ENCODE peak calls at places on chromosomes 7 and 10, in six cellular contexts. Z is activated naive CD8-positive, alpha-beta T cell treated with anti-CD3 and anti-CD28 coated beads, Interleukin-2, amount 50 U/mL, for 24 hours; J is NCI-H345; Q is H9; P is naive thymus-derived CD4-positive, alpha-beta T cell; M is stimulated activated naive CD4-positive, alpha-beta T cell. L is an unnamed sample.

GRCh38 chr7:4841007-4841784 is 20.6 kb downstream of the PAPOLB start:
- DNase-seq in Z (no peak), J (no peak), Q (no peak), P (no peak), M (no peak), L (no peak)

GRCh38 chr7:12861070-12861469 is 173.6 kb downstream of the ARL4A start:
- DNase-seq in Z (no peak), J (no peak), Q (no peak), P (no peak), M (no peak), L (no peak)

GRCh38 chr10:66244953-66245352 is 680.9 kb upstream of the LRRTM3 start:
- DNase-seq in Z (no peak), J (no peak), Q (no peak), P (no peak), M (no peak), L (no peak)

GRCh38 chr10:58334817-58335305 is at the start of gene UBE2D1:
- DNase-seq in Z (peak), J (peak), Q (peak), P (peak), M (peak), L (peak)

GRCh38 chr10:73398024-73398423 is 15.8 kb downstream of the ANXA7 start:
- DNase-seq in Z (no peak), J (no peak), Q (peak), P (no peak), M (no peak), L (no peak)

GRCh38 chr7:12674861-12675260 is 12.6 kb upstream of the ARL4A start:
- DNase-seq in Z (peak), J (no peak), Q (peak), P (peak), M (peak), L (peak)

GRCh38 chr7:148911626-148912025 is 27.5 kb upstream of the EZH2 start:
- DNase-seq in Z (peak), J (no peak), Q (no peak), P (no peak), M (no peak), L (no peak)

GRCh38 chr10:32982293-32982709 is 24.3 kb upstream of the ITGB1 start:
- DNase-seq in Z (no peak), J (no peak), Q (no peak), P (no peak), M (no peak), L (no peak)

GRCh38 chr10:298033-298432 is 162.8 kb downstream of the ZMYND11 start:
- DNase-seq in Z (no peak), J (no peak), Q (no peak), P (no peak), M (no peak), L (no peak)

GRCh38 chr10:28913850-28914249 is 236.5 kb downstream of the BAMBI start:
- DNase-seq in Z (no peak), J (no peak), Q (no peak), P (no peak), M (no peak), L (no peak)

GRCh38 chr7:103630318-103630717 is 184.3 kb upstream of the SLC26A5 start:
- DNase-seq in Z (no peak), J (no peak), Q (no peak), P (no peak), M (no peak), L (no peak)

GRCh38 chr7:53428045-53428444 is 392.6 kb downstream of the POM121L12 start:
- DNase-seq in Z (no peak), J (no peak), Q (no peak), P (no peak), M (no peak), L (no peak)

GRCh38 chr10:58157076-58157766 is 110.5 kb downstream of the IPMK start:
- DNase-seq in Z (no peak), J (no peak), Q (no peak), P (no peak), M (no peak), L (no peak)

GRCh38 chr7:148715027-148715426 is 16.3 kb downstream of the CUL1 start:
- DNase-seq in Z (no peak), J (no peak), Q (no peak), P (no peak), M (no peak), L (no peak)

GRCh38 chr7:74498354-74498753 is 44.6 kb downstream of the GTF2IRD1 start:
- DNase-seq in Z (no peak), J (no peak), Q (no peak), P (no peak), M (no peak), L (no peak)

GRCh38 chr10:124565565-124566221 is 104.1 kb downstream of the LHPP start:
- DNase-seq in Z (peak), J (peak), Q (peak), P (no peak), M (no peak), L (no peak)

GRCh38 chr7:922334-923107 is 32.0 kb downstream of the ADAP1 start:
- DNase-seq in Z (peak), J (no peak), Q (no peak), P (peak), M (no peak), L (peak)

GRCh38 chr7:20449146-20449648 is 118.5 kb downstream of the ITGB8 start:
- DNase-seq in Z (no peak), J (no peak), Q (no peak), P (no peak), M (no peak), L (no peak)

GRCh38 chr7:130277763-130278643 is 11.3 kb downstream of the CPA2 start:
- DNase-seq in Z (no peak), J (peak), Q (peak), P (no peak), M (no peak), L (no peak)

GRCh38 chr10:28282341-28282740 is 20.5 kb downstream of the MPP7 start:
- DNase-seq in Z (no peak), J (no peak), Q (no peak), P (no peak), M (no peak), L (no peak)

GRCh38 chr7:32248505-32248904 is 178.3 kb upstream of the PDE1C start:
- DNase-seq in Z (no peak), J (no peak), Q (no peak), P (no peak), M (no peak), L (no peak)

GRCh38 chr10:50807851-50808776 is 68.4 kb downstream of the ASAH2B start:
- DNase-seq in Z (no peak), J (no peak), Q (no peak), P (no peak), M (no peak), L (no peak)

GRCh38 chr10:115005771-115006170 is 67.8 kb downstream of the TRUB1 start:
- DNase-seq in Z (no peak), J (no peak), Q (no peak), P (no peak), M (no peak), L (no peak)

GRCh38 chr7:34320926-34321609 is 336.9 kb upstream of the NPSR1 start:
- DNase-seq in Z (peak), J (peak), Q (peak), P (no peak), M (no peak), L (peak)

L was measured in stimulated activated CD4-positive, alpha-beta T cell treated with anti-CD3 and anti-CD28 coated beads, Interleukin-4, amount 100 ng/mL, for 24 hours.